ENCODE peak calls at places on chromosomes 5 and 9, in nine cellular contexts. U is C1 segment of cervical spinal cord; D is activated CD4-positive, alpha-beta memory T cell treated with anti-CD3 and anti-CD28 coated beads for 36 hours; S is stimulated activated CD8-positive, alpha-beta memory T cell treated with anti-CD3 and anti-CD28 coated beads, Interleukin-4, amount 100 ng/mL, for 24 hours; H is DMS 273 treated with DMSO at 0.1 percent for 48 hours; M is DMS153; Z is anterior cingulate cortex; L is Daoy; K is hippocampal formation. X is an unnamed sample.

GRCh38 chr9:130528674-130529073 is 50.7 kb upstream of the FUBP3 start:
- DNase-seq in U (no peak), D (no peak), S (no peak), H (no peak), M (no peak), Z (no peak), L (no peak), K (no peak), X (no peak)

GRCh38 chr5:99879791-99880511 is 655.2 kb upstream of the FAM174A start:
- DNase-seq in U (no peak), D (no peak), S (no peak), H (no peak), M (no peak), Z (no peak), L (no peak), K (no peak), X (no peak)

GRCh38 chr5:151078490-151079262 is 2.2 kb downstream of the TNIP1 start:
- DNase-seq in U (no peak), D (peak), S (peak), H (no peak), M (no peak), Z (no peak), L (peak), K (no peak), X (no peak)

GRCh38 chr9:129250786-129251185 is 72.7 kb upstream of the IER5L start:
- DNase-seq in U (no peak), D (no peak), S (no peak), H (no peak), M (no peak), Z (no peak), L (no peak), K (no peak), X (no peak)

GRCh38 chr5:41410737-41411136 is 99.7 kb downstream of the PLCXD3 start:
- DNase-seq in U (no peak), D (no peak), S (no peak), H (no peak), M (no peak), Z (no peak), L (no peak), K (no peak), X (no peak)

GRCh38 chr9:84239341-84239740 is 101.2 kb downstream of the SLC28A3 start:
- DNase-seq in U (no peak), D (no peak), S (no peak), H (no peak), M (no peak), Z (no peak), L (no peak), K (no peak), X (no peak)

GRCh38 chr5:136159457-136159856 is 26.8 kb downstream of the SMAD5 start:
- DNase-seq in U (no peak), D (no peak), S (no peak), H (no peak), M (no peak), Z (no peak), L (no peak), K (peak), X (no peak)

GRCh38 chr5:177310757-177311173 is 933 bp downstream of the MXD3 start:
- DNase-seq in U (no peak), D (peak), S (no peak), H (peak), M (no peak), Z (no peak), L (peak), K (no peak), X (no peak)

GRCh38 chr5:148416921-148417320 is 33.2 kb downstream of the FBXO38 start:
- DNase-seq in U (no peak), D (no peak), S (no peak), H (no peak), M (no peak), Z (no peak), L (peak), K (no peak), X (no peak)

GRCh38 chr5:14449052-14449661 is 132.4 kb upstream of the OTULINL start:
- DNase-seq in U (no peak), D (no peak), S (no peak), H (no peak), M (no peak), Z (no peak), L (peak), K (no peak), X (no peak)

GRCh38 chr5:178429541-178430186 is 160.5 kb downstream of the COL23A1 start:
- DNase-seq in U (no peak), D (no peak), S (no peak), H (no peak), M (no peak), Z (no peak), L (no peak), K (no peak), X (no peak)

GRCh38 chr9:2559212-2560152 is 62.1 kb upstream of the VLDLR start:
- DNase-seq in U (no peak), D (no peak), S (no peak), H (peak), M (no peak), Z (no peak), L (peak), K (peak), X (no peak)

GRCh38 chr5:115372121-115372520 is 75.7 kb upstream of the CCDC112 start:
- DNase-seq in U (no peak), D (no peak), S (no peak), H (no peak), M (no peak), Z (no peak), L (no peak), K (no peak), X (no peak)

GRCh38 chr9:38371495-38371894 is 21.0 kb upstream of the ALDH1B1 start:
- DNase-seq in U (no peak), D (peak), S (no peak), H (peak), M (peak), Z (no peak), L (peak), K (no peak), X (no peak)

GRCh38 chr9:131125288-131126058 is at the start of gene NUP214:
- DNase-seq in U (peak), D (peak), S (peak), H (peak), M (peak), Z (peak), L (peak), K (peak), X (peak)

GRCh38 chr5:61881821-61882220 is 424.2 kb upstream of the KIF2A start:
- DNase-seq in U (no peak), D (no peak), S (no peak), H (no peak), M (no peak), Z (no peak), L (peak), K (peak), X (no peak)

X was measured in progenitor cell of endocrine pancreas.